ENCODE peak calls at places on chromosome 21, in seven cellular contexts. K, T, E, J, S, N and U are unnamed samples.

GRCh38 chr21:39712976-39713375 is 32.0 kb upstream of the IGSF5 start:
- DNase-seq in K (no peak), T (no peak), E (peak; percentile 14), J (peak; percentile 74), S (no peak), N (no peak), U (no peak)

GRCh38 chr21:35016071-35016470 is 33.0 kb downstream of the RUNX1 start:
- DNase-seq in K (no peak), T (no peak), E (no peak), J (peak; percentile 17), S (no peak), N (no peak), U (no peak)

GRCh38 chr21:46667191-46667734 is 31.8 kb downstream of the PRMT2 start:
- DNase-seq in K (no peak), T (peak; percentile 21), E (no peak), J (peak; percentile 76), S (no peak), N (no peak), U (peak; percentile 23)

GRCh38 chr21:33640697-33641338 is 723 bp downstream of the CRYZL1 start:
- DNase-seq in K (no peak), T (no peak), E (peak; percentile 55), J (peak; percentile 53), S (no peak), N (no peak), U (no peak)

GRCh38 chr21:19076031-19076430 is 672.4 kb upstream of the TMPRSS15 start:
- DNase-seq in K (no peak), T (no peak), E (no peak), J (peak; percentile 54), S (no peak), N (no peak), U (no peak)

GRCh38 chr21:14979264-14979663 is 85.5 kb downstream of the NRIP1 start:
- DNase-seq in K (no peak), T (no peak), E (no peak), J (no peak), S (no peak), N (no peak), U (no peak)

GRCh38 chr21:33893917-33894316 is 21.7 kb downstream of the ATP5PO start:
- DNase-seq in K (no peak), T (no peak), E (no peak), J (no peak), S (no peak), N (no peak), U (no peak)

GRCh38 chr21:26457817-26458216 is 115.3 kb downstream of the CYYR1 start:
- DNase-seq in K (no peak), T (no peak), E (no peak), J (no peak), S (no peak), N (no peak), U (no peak)

GRCh38 chr21:40194181-40194580 is 326.9 kb downstream of the PCP4 start:
- DNase-seq in K (no peak), T (no peak), E (no peak), J (no peak), S (no peak), N (no peak), U (no peak)

GRCh38 chr21:14968029-14968428 is 96.8 kb downstream of the NRIP1 start:
- DNase-seq in K (no peak), T (no peak), E (no peak), J (no peak), S (no peak), N (no peak), U (no peak)

GRCh38 chr21:35128526-35128925 is 79.4 kb upstream of the RUNX1 start:
- DNase-seq in K (no peak), T (no peak), E (no peak), J (no peak), S (no peak), N (no peak), U (no peak)

GRCh38 chr21:9738527-9738926 is 782.9 kb upstream of the TPTE start:
- DNase-seq in K (no peak), T (no peak), E (no peak), J (no peak), S (no peak), N (no peak), U (no peak)
- H3K9me3 ChIP-seq in K (peaks cover 32% of the 10 kb centered on the region), T (peaks cover 28% of the 10 kb centered on the region), E (no peaks in the 10 kb centered on the region), J (peaks cover 85% of the 10 kb centered on the region), S (no peaks in the 10 kb centered on the region), N (peaks cover 10% of the 10 kb centered on the region), U (no peaks in the 10 kb centered on the region)

DNA sequence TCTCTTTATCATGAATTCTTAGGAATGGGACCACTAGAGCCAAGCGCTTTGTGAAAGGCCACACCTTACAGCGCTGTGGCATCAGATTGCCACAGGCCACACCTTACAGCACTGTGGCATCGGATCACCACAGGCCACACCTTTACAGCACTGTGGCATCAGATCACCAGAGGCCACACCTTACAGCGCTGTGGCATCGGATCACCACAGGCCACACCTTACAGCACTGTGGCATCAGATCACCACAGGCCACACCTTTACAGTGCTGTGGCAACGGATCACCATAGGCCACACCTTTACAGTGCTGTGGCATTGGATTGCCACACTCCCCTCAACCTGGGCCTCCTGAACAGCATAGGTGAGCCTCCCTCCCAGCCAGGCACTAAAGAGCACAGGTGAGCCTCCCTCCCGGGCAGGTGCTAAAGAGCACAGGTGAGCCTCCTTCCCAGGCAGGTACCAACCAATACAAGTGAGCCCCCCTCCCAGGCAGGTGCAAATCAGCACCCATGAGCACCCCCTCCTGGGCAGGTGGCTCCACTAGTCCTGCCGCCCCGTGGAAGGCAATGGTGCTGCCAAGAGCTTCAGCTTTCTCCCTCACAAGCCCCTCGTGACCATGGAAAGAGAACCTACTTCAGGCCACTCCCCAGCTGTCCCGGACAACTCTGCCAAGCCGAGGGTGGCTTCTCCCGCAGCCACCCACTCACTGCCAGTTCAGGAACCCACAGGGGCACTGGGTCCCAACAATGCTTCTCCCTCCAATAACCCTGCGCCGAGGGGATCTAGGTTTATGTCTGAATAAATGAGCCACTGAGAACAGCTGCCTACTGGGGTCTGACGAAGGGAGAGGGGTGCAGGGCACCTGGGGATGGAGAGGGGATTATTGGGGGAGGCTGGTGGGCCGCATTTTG is 46.7 kb downstream of the PRDM15 start:
- DNase-seq in K (no peak), T (no peak), E (no peak), J (no peak), S (no peak), N (no peak), U (no peak)
- H3K9me3 ChIP-seq in K (no peaks in the 10 kb centered on the region), T (no peaks in the 10 kb centered on the region), E (no peaks in the 10 kb centered on the region), J (no peaks in the 10 kb centered on the region), S (no peaks in the 10 kb centered on the region), N (no peaks in the 10 kb centered on the region), U (no peaks in the 10 kb centered on the region)

GRCh38 chr21:38088916-38089762 is 167.7 kb upstream of the KCNJ15 start:
- DNase-seq in K (no peak), T (no peak), E (peak; percentile 86), J (no peak), S (no peak), N (no peak), U (no peak)
- H3K9me3 ChIP-seq in K (no peaks in the 10 kb centered on the region), T (no peaks in the 10 kb centered on the region), E (no peaks in the 10 kb centered on the region), J (no peaks in the 10 kb centered on the region), S (no peaks in the 10 kb centered on the region), N (no peaks in the 10 kb centered on the region), U (no peaks in the 10 kb centered on the region)

GRCh38 chr21:16215193-16215592 is 485.4 kb downstream of the USP25 start:
- DNase-seq in K (no peak), T (peak; percentile 73), E (no peak), J (no peak), S (no peak), N (no peak), U (no peak)
- H3K9me3 ChIP-seq in K (no peaks in the 10 kb centered on the region), T (no peaks in the 10 kb centered on the region), E (no peaks in the 10 kb centered on the region), J (no peaks in the 10 kb centered on the region), S (no peaks in the 10 kb centered on the region), N (no peaks in the 10 kb centered on the region), U (no peaks in the 10 kb centered on the region)

GRCh38 chr21:45584786-45585185 is 42.5 kb upstream of the SLC19A1 start:
- DNase-seq in K (peak; percentile 17), T (no peak), E (no peak), J (peak; percentile 4), S (no peak), N (no peak), U (no peak)
- H3K9me3 ChIP-seq in K (peaks cover 24% of the 10 kb centered on the region), T (peaks cover 6% of the 10 kb centered on the region), E (peaks cover 14% of the 10 kb centered on the region), J (peaks cover 62% of the 10 kb centered on the region), S (peaks cover 6% of the 10 kb centered on the region), N (peaks cover 4% of the 10 kb centered on the region), U (peaks cover 13% of the 10 kb centered on the region)

DNA sequence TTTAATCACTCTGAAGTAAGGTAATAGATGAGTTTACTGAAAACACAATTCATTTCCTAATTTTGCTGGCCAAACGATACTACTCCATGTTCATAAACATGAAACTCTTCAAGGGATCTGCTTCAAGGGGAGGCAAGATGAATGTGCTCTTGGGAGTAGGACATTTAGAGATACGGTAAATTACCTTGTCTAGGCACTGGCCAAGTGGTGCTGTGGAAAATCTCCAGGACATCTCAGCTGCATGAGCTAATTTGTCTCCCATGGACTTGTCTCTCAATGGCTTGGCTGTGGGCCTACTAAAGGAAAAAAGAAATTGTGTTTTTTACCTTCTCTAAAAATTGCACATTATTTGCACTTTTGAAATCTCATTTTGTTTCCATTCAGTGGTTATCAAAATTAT is 780.6 kb downstream of the LTN1 start:
- DNase-seq in K (no peak), T (no peak), E (no peak), J (no peak), S (no peak), N (no peak), U (no peak)
- H3K9me3 ChIP-seq in K (no peaks in the 10 kb centered on the region), T (no peaks in the 10 kb centered on the region), E (no peaks in the 10 kb centered on the region), J (no peaks in the 10 kb centered on the region), S (no peaks in the 10 kb centered on the region), N (no peaks in the 10 kb centered on the region), U (no peaks in the 10 kb centered on the region)

DNA sequence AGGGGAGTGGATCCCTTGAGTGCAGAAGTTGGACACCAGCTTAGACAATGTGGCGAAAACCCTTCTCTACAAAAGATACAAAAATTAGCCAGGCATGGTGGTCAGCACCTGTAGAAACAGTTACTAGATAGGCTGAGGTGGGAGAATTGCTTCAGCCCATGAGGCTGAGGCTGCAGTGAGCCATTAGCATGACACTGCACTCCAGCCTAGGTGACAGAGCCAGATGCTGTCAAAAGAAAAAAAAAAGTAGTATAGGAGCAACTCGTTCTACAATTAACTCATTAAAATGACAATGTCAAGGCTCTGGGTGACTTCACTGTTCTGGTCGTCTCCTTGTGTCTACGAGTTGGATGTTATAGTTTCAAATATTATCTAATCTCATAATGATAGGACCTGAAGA is 370.6 kb upstream of the NCAM2 start:
- DNase-seq in K (no peak), T (no peak), E (no peak), J (peak; percentile 60), S (no peak), N (no peak), U (no peak)
- H3K9me3 ChIP-seq in K (no peaks in the 10 kb centered on the region), T (peaks cover 2% of the 10 kb centered on the region), E (no peaks in the 10 kb centered on the region), J (peaks cover 22% of the 10 kb centered on the region), S (no peaks in the 10 kb centered on the region), N (no peaks in the 10 kb centered on the region), U (no peaks in the 10 kb centered on the region)

GRCh38 chr21:30448514-30448913 is 8.4 kb downstream of the KRTAP15-1 start:
- DNase-seq in K (no peak), T (no peak), E (no peak), J (no peak), S (no peak), N (no peak), U (no peak)
- H3K9me3 ChIP-seq in K (no peaks in the 10 kb centered on the region), T (peaks cover 3% of the 10 kb centered on the region), E (no peaks in the 10 kb centered on the region), J (no peaks in the 10 kb centered on the region), S (no peaks in the 10 kb centered on the region), N (no peaks in the 10 kb centered on the region), U (no peaks in the 10 kb centered on the region)

DNA sequence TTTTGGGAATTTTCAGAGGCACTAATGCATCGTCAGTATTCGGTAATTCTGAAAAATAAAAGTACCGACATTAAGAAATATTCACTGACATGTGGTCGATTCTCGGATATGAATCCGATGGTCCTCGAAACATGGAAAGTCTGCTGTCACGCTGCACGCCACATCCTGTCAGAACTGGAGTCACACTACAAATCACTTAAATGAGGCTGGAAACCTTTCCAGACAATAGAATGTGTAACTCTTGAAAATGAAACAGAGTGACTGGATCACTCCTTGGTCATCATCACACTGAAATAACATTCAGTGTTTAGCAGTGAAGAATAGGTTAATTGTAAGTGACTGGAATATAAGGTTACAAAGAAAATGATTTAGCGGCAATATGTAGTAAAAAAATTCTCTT is 620.1 kb upstream of the ADAMTS5 start:
- DNase-seq in K (no peak), T (no peak), E (no peak), J (no peak), S (no peak), N (no peak), U (no peak)
- H3K9me3 ChIP-seq in K (no peaks in the 10 kb centered on the region), T (no peaks in the 10 kb centered on the region), E (no peaks in the 10 kb centered on the region), J (no peaks in the 10 kb centered on the region), S (no peaks in the 10 kb centered on the region), N (no peaks in the 10 kb centered on the region), U (no peaks in the 10 kb centered on the region)